ENCODE peak calls at places on chromosomes 4 and X, in eight cellular contexts. N is NCI-H2029; R is kidney tubule cell; H is stimulated activated CD4-positive, alpha-beta T cell treated with anti-CD3 and anti-CD28 coated beads, Interleukin-12 subunit alpha, Interleukin-12 subunit beta, amount 100 ng/mL, for 24 hours; E is T-helper 17 cell; X is psoas muscle; A is DMS79 treated with DMSO at 0.1 percent for 48 hours; S is B cell. Q is an unnamed sample.

GRCh38 chr4:80215449-80216052 is 18.2 kb downstream of the PRDM8 start:
- DNase-seq in N (peak; percentile 17), R (peak; percentile 48), H (no peak), E (no peak), X (no peak), A (peak; percentile 3), S (peak; percentile 37), Q (no peak)

GRCh38 chr4:94354474-94354896 is 11.8 kb upstream of the HPGDS start:
- DNase-seq in N (peak; percentile 14), R (no peak), H (no peak), E (no peak), X (no peak), A (no peak), S (no peak), Q (no peak)

GRCh38 chrX:11474021-11474420 is 180.8 kb downstream of the AMELX start:
- DNase-seq in N (no peak), R (no peak), H (no peak), E (no peak), X (no peak), A (no peak), S (no peak), Q (no peak)

GRCh38 chr4:48005781-48006180 is 10.7 kb downstream of the CNGA1 start:
- DNase-seq in N (no peak), R (no peak), H (no peak), E (no peak), X (no peak), A (no peak), S (no peak), Q (no peak)

GRCh38 chr4:55318541-55319129 is 27.4 kb upstream of the SRD5A3 start:
- DNase-seq in N (no peak), R (no peak), H (no peak), E (no peak), X (no peak), A (no peak), S (no peak), Q (no peak)

GRCh38 chr4:184280591-184281071 is 63.0 kb upstream of the ENPP6 start:
- DNase-seq in N (no peak), R (no peak), H (no peak), E (no peak), X (no peak), A (no peak), S (no peak), Q (no peak)

GRCh38 chr4:152806492-152807125 is 26.9 kb downstream of the ARFIP1 start:
- DNase-seq in N (no peak), R (no peak), H (no peak), E (no peak), X (no peak), A (no peak), S (no peak), Q (no peak)

GRCh38 chrX:106921637-106922036 is 1.4 kb downstream of the CLDN2 start:
- DNase-seq in N (no peak), R (no peak), H (no peak), E (no peak), X (no peak), A (peak; percentile 51), S (no peak), Q (no peak)

GRCh38 chrX:71625471-71625870 is 7.2 kb upstream of the CXCR3 start:
- DNase-seq in N (no peak), R (no peak), H (no peak), E (no peak), X (no peak), A (no peak), S (no peak), Q (no peak)

GRCh38 chr4:41134581-41134980 is 79.8 kb downstream of the APBB2 start:
- DNase-seq in N (no peak), R (no peak), H (no peak), E (no peak), X (no peak), A (no peak), S (no peak), Q (no peak)

GRCh38 chr4:53734584-53735363 is 143.5 kb upstream of the LNX1 start:
- DNase-seq in N (no peak), R (peak; percentile 6), H (no peak), E (no peak), X (no peak), A (no peak), S (no peak), Q (no peak)

GRCh38 chrX:26613951-26614350 is 398.0 kb downstream of the MAGEB5 start:
- DNase-seq in N (no peak), R (no peak), H (no peak), E (no peak), X (no peak), A (no peak), S (no peak), Q (no peak)

GRCh38 chrX:129795584-129795983 is 15.8 kb downstream of the SASH3 start:
- DNase-seq in N (no peak), R (no peak), H (no peak), E (no peak), X (no peak), A (no peak), S (no peak), Q (no peak)

GRCh38 chr4:76658231-76659102 is 223.4 kb downstream of the SHROOM3 start:
- DNase-seq in N (no peak), R (peak; percentile 87), H (no peak), E (no peak), X (no peak), A (no peak), S (no peak), Q (no peak)

GRCh38 chr4:23884731-23885130 is 5.1 kb downstream of the PPARGC1A start:
- DNase-seq in N (no peak), R (peak; percentile 50), H (no peak), E (no peak), X (no peak), A (no peak), S (no peak), Q (no peak)

GRCh38 chr4:21992330-21992729 is 43.8 kb upstream of the KCNIP4 start:
- DNase-seq in N (no peak), R (no peak), H (no peak), E (no peak), X (no peak), A (no peak), S (no peak), Q (no peak)

GRCh38 chr4:178387756-178388155 is 945.5 kb upstream of the AGA start:
- DNase-seq in N (no peak), R (no peak), H (no peak), E (no peak), X (no peak), A (no peak), S (no peak), Q (no peak)

GRCh38 chr4:115844180-115844579 is 730.8 kb upstream of the NDST4 start:
- DNase-seq in N (peak; percentile 31), R (no peak), H (no peak), E (no peak), X (no peak), A (no peak), S (no peak), Q (no peak)

GRCh38 chrX:147848009-147848408 is 63.7 kb upstream of the FMR1 start:
- DNase-seq in N (no peak), R (no peak), H (no peak), E (no peak), X (no peak), A (no peak), S (no peak), Q (no peak)

GRCh38 chr4:37471971-37472370 is 214.2 kb downstream of the RELL1 start:
- DNase-seq in N (no peak), R (peak; percentile 99), H (no peak), E (no peak), X (no peak), A (no peak), S (no peak), Q (no peak)

GRCh38 chr4:169861592-169861991 is 103.8 kb upstream of the HPF1 start:
- DNase-seq in N (no peak), R (peak; percentile 48), H (no peak), E (no peak), X (no peak), A (no peak), S (no peak), Q (no peak)

GRCh38 chr4:63458010-63458409 is 951.2 kb downstream of the TECRL start:
- DNase-seq in N (no peak), R (no peak), H (no peak), E (no peak), X (no peak), A (no peak), S (no peak), Q (no peak)

GRCh38 chr4:44351069-44351468 is 97.5 kb downstream of the KCTD8 start:
- DNase-seq in N (no peak), R (no peak), H (no peak), E (no peak), X (no peak), A (no peak), S (no peak), Q (no peak)

GRCh38 chr4:21469438-21470032 is 479.0 kb downstream of the KCNIP4 start:
- DNase-seq in N (peak; percentile 2), R (peak; percentile 53), H (no peak), E (no peak), X (no peak), A (no peak), S (no peak), Q (no peak)

GRCh38 chr4:52954771-52955170 is 92.7 kb downstream of the RASL11B start:
- DNase-seq in N (no peak), R (no peak), H (no peak), E (no peak), X (no peak), A (no peak), S (no peak), Q (no peak)

Q was measured in T-cell.